ENCODE peak calls at places on chromosomes 1 and 21, in seven cellular contexts. T is AG08395, C is adrenal gland, N is iris pigment epithelial cell, F is amniotic stem cell, W is endothelial cell, H is lower lobe of right lung. V is an unnamed sample.

GRCh38 chr1:41898191-41898713 is 20.5 kb downstream of the HIVEP3 start:
- DNase-seq in H (no peak), N (peak), W (no peak), C (peak), F (no peak), T (peak), V (peak)

GRCh38 chr1:105337427-105337826 is 1587.7 kb downstream of the AMY1C start:
- DNase-seq in C (no peak), F (no peak), W (no peak), T (no peak), H (no peak), N (no peak), V (no peak)

GRCh38 chr1:192943522-192943921 is 115.6 kb downstream of the UCHL5 start:
- DNase-seq in F (no peak), H (no peak), C (no peak), T (no peak), W (no peak), N (peak), V (no peak)

GRCh38 chr1:23187637-23188036 is 19.0 kb upstream of the LUZP1 start:
- DNase-seq in F (no peak), N (no peak), C (no peak), W (no peak), T (no peak), H (no peak), V (no peak)

GRCh38 chr1:245874942-245875580 is 632.0 kb downstream of the SMYD3 start:
- DNase-seq in N (peak), C (peak), H (peak), W (no peak), F (peak), T (peak), V (peak)

GRCh38 chr21:34844033-34844923 is 175.5 kb downstream of the CLIC6 start:
- DNase-seq in N (peak), T (peak), H (peak), W (no peak), C (peak), F (no peak), V (no peak)

GRCh38 chr1:16348414-16349182 is 3.7 kb downstream of the FBXO42 start:
- DNase-seq in H (no peak), N (peak), W (no peak), F (peak), T (peak), C (no peak), V (peak)

GRCh38 chr1:224541072-224541790 is 74.9 kb upstream of the CNIH3 start:
- DNase-seq in T (no peak), C (no peak), N (no peak), H (no peak), W (no peak), F (no peak), V (no peak)

GRCh38 chr1:230145505-230145899 is 78.5 kb downstream of the GALNT2 start:
- DNase-seq in C (no peak), N (no peak), F (no peak), W (no peak), H (no peak), T (no peak), V (no peak)

GRCh38 chr1:27522860-27523665 is 33.1 kb upstream of the WASF2 start:
- DNase-seq in W (peak), C (peak), F (no peak), H (no peak), N (no peak), T (peak), V (no peak)

GRCh38 chr1:107829083-107829771 is 135.8 kb downstream of the VAV3 start:
- DNase-seq in F (no peak), H (no peak), W (no peak), T (no peak), N (peak), C (no peak), V (peak)

GRCh38 chr1:160494620-160495019 is 28.4 kb downstream of the SLAMF6 start:
- DNase-seq in F (no peak), W (no peak), C (no peak), N (no peak), H (no peak), T (no peak), V (no peak)

GRCh38 chr1:56097713-56098112 is 481.6 kb downstream of the PLPP3 start:
- DNase-seq in F (no peak), C (no peak), N (no peak), W (no peak), T (no peak), H (no peak), V (peak)

GRCh38 chr1:2534775-2535387 is 4.8 kb upstream of the HES5 start:
- DNase-seq in F (no peak), W (no peak), N (peak), T (no peak), H (peak), C (no peak), V (peak)

GRCh38 chr1:201468501-201468843 is 516 bp downstream of the PHLDA3 start:
- DNase-seq in N (peak), T (no peak), F (no peak), W (no peak), H (peak), C (peak), V (peak)

GRCh38 chr1:21318057-21318713 is 27.9 kb upstream of the ECE1 start:
- DNase-seq in C (peak), F (no peak), W (no peak), T (no peak), N (no peak), H (no peak), V (no peak)

GRCh38 chr1:170445096-170445495 is 86.9 kb upstream of the GORAB start:
- DNase-seq in H (no peak), N (peak), C (no peak), W (no peak), F (no peak), T (peak), V (peak)

GRCh38 chr1:71081697-71082080 is 854 bp upstream of the ZRANB2 start:
- DNase-seq in F (no peak), W (peak), C (no peak), N (no peak), T (no peak), H (peak), V (no peak)

GRCh38 chr1:7146710-7147109 is 361.5 kb downstream of the CAMTA1 start:
- DNase-seq in C (no peak), F (no peak), W (no peak), T (no peak), H (no peak), N (no peak), V (no peak)

GRCh38 chr1:230828421-230828820 is 39.9 kb downstream of the C1orf198 start:
- DNase-seq in N (no peak), F (no peak), T (no peak), C (no peak), W (no peak), H (no peak), V (no peak)

GRCh38 chr1:160099716-160100375 is 1.4 kb upstream of the IGSF8 start:
- DNase-seq in T (no peak), W (no peak), C (no peak), F (no peak), N (no peak), H (no peak), V (no peak)

GRCh38 chr1:205939690-205940330 is 3.4 kb downstream of the SLC26A9 start:
- DNase-seq in H (peak), W (peak), N (no peak), T (no peak), F (no peak), C (no peak), V (no peak)

GRCh38 chr1:46065405-46065804 is 67.0 kb downstream of the PIK3R3 start:
- DNase-seq in N (no peak), C (no peak), F (no peak), T (no peak), W (no peak), H (no peak), V (no peak)

GRCh38 chr1:76726251-76726650 is 141.0 kb upstream of the ST6GALNAC5 start:
- DNase-seq in H (no peak), W (no peak), N (no peak), T (peak), F (no peak), C (no peak), V (peak)

GRCh38 chr1:168098534-168099313 is 38.0 kb downstream of the GPR161 start:
- DNase-seq in T (no peak), N (no peak), H (no peak), F (no peak), W (no peak), C (no peak), V (no peak)